ENCODE peak calls at places on chromosomes 7 and 10, in seven cellular contexts. X is gastrocnemius medialis, P is lung, U is mesendoderm, D is right cardiac atrium, L is stomach, M is endothelial cell of umbilical vein. C is an unnamed sample.
A peak's percentile ranks its signal among the peaks of the same experiment; 100 is the strongest.

GRCh38 chr10:17536221-17536620 is 81.0 kb downstream of the HACD1 start:
- DNase-seq in X (no peak), P (no peak), U (no peak), D (no peak), L (no peak), M (no peak), C (no peak)

GRCh38 chr10:79152423-79152817 is 83.7 kb downstream of the ZMIZ1 start:
- DNase-seq in X (no peak), P (no peak), U (no peak), D (no peak), L (no peak), M (no peak), C (no peak)

GRCh38 chr7:17497136-17497535 is 198.7 kb downstream of the AHR start:
- DNase-seq in X (no peak), P (no peak), U (no peak), D (no peak), L (no peak), M (no peak), C (no peak)

GRCh38 chr10:80421369-80422220 is 13.2 kb downstream of the PRXL2A start:
- DNase-seq in X (no peak), P (no peak), U (no peak), D (no peak), L (no peak), M (no peak), C (no peak)

GRCh38 chr7:47326220-47326619 is 255.7 kb downstream of the TNS3 start:
- DNase-seq in X (no peak), P (no peak), U (peak; percentile 73), D (no peak), L (no peak), M (peak; percentile 7), C (no peak)

GRCh38 chr10:131896403-131896802 is 4.4 kb upstream of the PPP2R2D start:
- DNase-seq in X (no peak), P (no peak), U (no peak), D (no peak), L (no peak), M (no peak), C (no peak)

GRCh38 chr10:69069090-69070042 is 18.5 kb upstream of the SRGN start:
- DNase-seq in X (no peak), P (no peak), U (no peak), D (no peak), L (no peak), M (no peak), C (no peak)

GRCh38 chr10:102832987-102833386 is 4.2 kb downstream of the CYP17A1 start:
- DNase-seq in X (no peak), P (no peak), U (no peak), D (no peak), L (no peak), M (no peak), C (no peak)

GRCh38 chr10:109429956-109430760 is 493.2 kb downstream of the XPNPEP1 start:
- DNase-seq in X (no peak), P (no peak), U (no peak), D (no peak), L (no peak), M (no peak), C (no peak)

GRCh38 chr7:85274452-85274851 is 87.6 kb upstream of the SEMA3D start:
- DNase-seq in X (no peak), P (no peak), U (peak; percentile 7), D (no peak), L (no peak), M (no peak), C (no peak)

GRCh38 chr7:29797112-29797944 is 9.0 kb upstream of the WIPF3 start:
- DNase-seq in X (no peak), P (no peak), U (no peak), D (no peak), L (no peak), M (no peak), C (no peak)

GRCh38 chr7:66105263-66105748 is 9.3 kb upstream of the CRCP start:
- DNase-seq in X (no peak), P (no peak), U (no peak), D (no peak), L (no peak), M (no peak), C (no peak)

GRCh38 chr10:69780070-69780469 is 21.6 kb upstream of the COL13A1 start:
- DNase-seq in X (no peak), P (no peak), U (no peak), D (no peak), L (no peak), M (no peak), C (no peak)

GRCh38 chr7:95104739-95105138 is 197.3 kb downstream of the PPP1R9A start:
- DNase-seq in X (peak; percentile 13), P (no peak), U (no peak), D (no peak), L (no peak), M (peak; percentile 16), C (no peak)

GRCh38 chr7:23474829-23475578 is 4.7 kb upstream of the IGF2BP3 start:
- DNase-seq in X (no peak), P (no peak), U (no peak), D (no peak), L (no peak), M (peak; percentile 69), C (no peak)

GRCh38 chr10:49363309-49364031 is 32.4 kb downstream of the DRGX start:
- DNase-seq in X (no peak), P (peak; percentile 18), U (no peak), D (peak; percentile 25), L (no peak), M (no peak), C (peak; percentile 28)

GRCh38 chr7:113179313-113179712 is 61.0 kb upstream of the SMIM30 start:
- DNase-seq in X (no peak), P (no peak), U (no peak), D (no peak), L (no peak), M (no peak), C (no peak)

GRCh38 chr7:20779041-20779440 is 7.6 kb downstream of the SP8 start:
- DNase-seq in X (no peak), P (no peak), U (no peak), D (no peak), L (no peak), M (no peak), C (no peak)
- H3K4me3 ChIP-seq in X (no peak overlapping the region), P (no peak overlapping the region), U (peak overlapping the region; percentile 12), D (no peak overlapping the region), L (no peak overlapping the region), M (no peak overlapping the region), C (no peak overlapping the region)

GRCh38 chr7:5685192-5685591 is 96.3 kb downstream of the RNF216 start:
- DNase-seq in X (no peak), P (no peak), U (no peak), D (no peak), L (no peak), M (no peak), C (no peak)
- H3K4me1 ChIP-seq in X (peaks cover 30% of the 10 kb centered on the region), P (no peaks in the 10 kb centered on the region), U (no peaks in the 10 kb centered on the region), D (peaks cover 11% of the 10 kb centered on the region), L (peaks cover 93% of the 10 kb centered on the region), M (no peaks in the 10 kb centered on the region), C (peaks cover 6% of the 10 kb centered on the region)

GRCh38 chr7:77537136-77537594 is at the start of gene PTPN12:
- DNase-seq in X (peak; percentile 64), P (no peak), U (peak; percentile 91), D (peak; percentile 93), L (no peak), M (no peak), C (peak; percentile 94)
- H3K4me3 ChIP-seq in X (peak within 1 kb of the TSS; percentile 86), P (peak within 1 kb of the TSS; percentile 91), U (peak within 1 kb of the TSS; percentile 100), D (peak within 1 kb of the TSS; percentile 97), L (peak within 1 kb of the TSS; percentile 99), M (peak within 1 kb of the TSS; percentile 95), C (peak within 1 kb of the TSS; percentile 73)

GRCh38 chr7:151015967-151016366 is 8.3 kb downstream of the ATG9B start:
- DNase-seq in X (no peak), P (no peak), U (no peak), D (peak; percentile 48), L (no peak), M (no peak), C (no peak)

GRCh38 chr7:151017370-151017952 is 6.8 kb downstream of the ATG9B start:
- DNase-seq in X (no peak), P (no peak), U (no peak), D (peak; percentile 45), L (no peak), M (no peak), C (no peak)

GRCh38 chr7:151016505-151016904 is 7.8 kb downstream of the ATG9B start:
- DNase-seq in X (no peak), P (no peak), U (no peak), D (peak; percentile 53), L (no peak), M (no peak), C (no peak)

GRCh38 chr7:151017953-151018420 is 6.3 kb downstream of the ATG9B start:
- DNase-seq in X (no peak), P (peak; percentile 61), U (peak; percentile 87), D (peak; percentile 91), L (peak; percentile 70), M (peak; percentile 58), C (peak; percentile 75)

GRCh38 chr7:151016942-151017341 is 7.4 kb downstream of the ATG9B start:
- DNase-seq in X (no peak), P (no peak), U (no peak), D (peak; percentile 37), L (no peak), M (no peak), C (no peak)
- H3K4me1 ChIP-seq in X (peaks cover 8% of the 10 kb centered on the region), P (no peaks in the 10 kb centered on the region), U (no peaks in the 10 kb centered on the region), D (peaks cover 8% of the 10 kb centered on the region), L (peaks cover 36% of the 10 kb centered on the region), M (peaks cover 15% of the 10 kb centered on the region), C (no peaks in the 10 kb centered on the region)

GRCh38 chr10:14732146-14732545 is 42.6 kb downstream of the FAM107B start:
- DNase-seq in X (no peak), P (no peak), U (no peak), D (no peak), L (no peak), M (no peak), C (no peak)

GRCh38 chr10:14723052-14723689 is 51.5 kb downstream of the FAM107B start:
- DNase-seq in X (no peak), P (no peak), U (no peak), D (no peak), L (no peak), M (no peak), C (no peak)

DNA sequence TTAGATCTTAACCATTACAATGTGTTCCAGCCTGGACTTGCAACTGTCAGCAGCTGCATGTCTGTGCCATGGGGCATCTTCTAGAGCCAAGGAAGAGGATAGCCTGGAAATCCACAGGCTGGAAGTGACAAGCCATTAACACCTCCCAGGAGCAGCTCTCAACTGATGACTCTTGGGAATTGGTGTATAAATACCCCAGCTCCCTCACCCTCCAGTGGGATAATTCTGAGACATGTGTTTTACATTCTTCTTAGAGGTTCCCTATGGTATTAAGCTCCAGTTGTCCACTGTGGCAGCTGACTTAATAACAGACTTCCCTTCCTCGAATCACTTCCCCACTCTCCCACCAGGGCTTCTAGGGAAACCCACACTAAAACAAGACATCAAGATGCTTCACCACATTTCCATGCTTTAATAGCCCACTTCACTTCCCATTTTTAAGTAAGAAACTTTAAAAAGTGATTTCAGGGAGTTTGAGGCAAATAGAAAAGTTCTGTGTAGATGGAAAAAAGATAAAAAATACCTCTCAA is 47.2 kb downstream of the FAM107B start:
- DNase-seq in X (no peak), P (no peak), U (no peak), D (no peak), L (no peak), M (no peak), C (no peak)
- H3K4me3 ChIP-seq in X (no peak overlapping the region), P (no peak overlapping the region), U (no peak overlapping the region), D (no peak overlapping the region), L (no peak overlapping the region), M (no peak overlapping the region), C (no peak overlapping the region)